ENCODE peak calls at places on chromosomes 11 and 22, in seven cellular contexts. One of them, this sample, is unnamed.

GRCh38 chr11:61960532-61960931 is 6.9 kb downstream of the FTH1 start:
- DNase-seq in body of pancreas: no peak
- DNase-seq in heart right ventricle: no peak
- DNase-seq in thoracic aorta: no peak
- DNase-seq in fibroblast of lung: no peak
- DNase-seq in cardiac muscle cell: no peak
- DNase-seq in tibial artery: no peak
- DNase-seq in this sample: peak; percentile 32

GRCh38 chr22:17239156-17239701 is 20.0 kb upstream of the ADA2 start:
- DNase-seq in body of pancreas: no peak
- DNase-seq in heart right ventricle: no peak
- DNase-seq in thoracic aorta: no peak
- DNase-seq in fibroblast of lung: no peak
- DNase-seq in cardiac muscle cell: no peak
- DNase-seq in tibial artery: no peak
- DNase-seq in this sample: peak; percentile 52

GRCh38 chr22:19991645-19992451 is 24.8 kb downstream of the ARVCF start:
- DNase-seq in body of pancreas: no peak
- DNase-seq in heart right ventricle: no peak
- DNase-seq in thoracic aorta: no peak
- DNase-seq in fibroblast of lung: no peak
- DNase-seq in cardiac muscle cell: no peak
- DNase-seq in tibial artery: peak; percentile 52
- DNase-seq in this sample: no peak

GRCh38 chr11:117686711-117687110 is 110.3 kb downstream of the DSCAML1 start:
- DNase-seq in body of pancreas: no peak
- DNase-seq in heart right ventricle: no peak
- DNase-seq in thoracic aorta: no peak
- DNase-seq in fibroblast of lung: peak; percentile 1
- DNase-seq in cardiac muscle cell: no peak
- DNase-seq in tibial artery: no peak
- DNase-seq in this sample: no peak

GRCh38 chr22:45709004-45709739 is 37.5 kb downstream of the ATXN10 start:
- DNase-seq in body of pancreas: no peak
- DNase-seq in heart right ventricle: no peak
- DNase-seq in thoracic aorta: no peak
- DNase-seq in fibroblast of lung: peak; percentile 92
- DNase-seq in cardiac muscle cell: peak; percentile 47
- DNase-seq in tibial artery: no peak
- DNase-seq in this sample: no peak

GRCh38 chr11:40722179-40722795 is 737.2 kb downstream of the LRRC4C start:
- DNase-seq in body of pancreas: peak; percentile 3
- DNase-seq in heart right ventricle: no peak
- DNase-seq in thoracic aorta: no peak
- DNase-seq in fibroblast of lung: peak; percentile 12
- DNase-seq in cardiac muscle cell: peak; percentile 6
- DNase-seq in tibial artery: no peak
- DNase-seq in this sample: peak; percentile 85

GRCh38 chr11:117815262-117815803 is 9.2 kb downstream of the FXYD2 start:
- DNase-seq in body of pancreas: peak; percentile 66
- DNase-seq in heart right ventricle: no peak
- DNase-seq in thoracic aorta: no peak
- DNase-seq in fibroblast of lung: no peak
- DNase-seq in cardiac muscle cell: no peak
- DNase-seq in tibial artery: peak; percentile 37
- DNase-seq in this sample: peak; percentile 55

GRCh38 chr11:45097721-45098493 is 48.5 kb upstream of the PRDM11 start:
- DNase-seq in body of pancreas: peak; percentile 61
- DNase-seq in heart right ventricle: peak; percentile 76
- DNase-seq in thoracic aorta: peak; percentile 29
- DNase-seq in fibroblast of lung: peak; percentile 66
- DNase-seq in cardiac muscle cell: peak; percentile 86
- DNase-seq in tibial artery: peak; percentile 61
- DNase-seq in this sample: peak; percentile 97

GRCh38 chr11:2517386-2518064 is 72.7 kb downstream of the KCNQ1 start:
- DNase-seq in body of pancreas: no peak
- DNase-seq in heart right ventricle: no peak
- DNase-seq in thoracic aorta: no peak
- DNase-seq in fibroblast of lung: no peak
- DNase-seq in cardiac muscle cell: no peak
- DNase-seq in tibial artery: peak; percentile 9
- DNase-seq in this sample: peak; percentile 35

GRCh38 chr11:125465254-125465653 is 30.8 kb downstream of the FEZ1 start:
- DNase-seq in body of pancreas: no peak
- DNase-seq in heart right ventricle: no peak
- DNase-seq in thoracic aorta: no peak
- DNase-seq in fibroblast of lung: no peak
- DNase-seq in cardiac muscle cell: no peak
- DNase-seq in tibial artery: no peak
- DNase-seq in this sample: no peak

GRCh38 chr11:65473275-65473860 is 25.5 kb upstream of the MALAT1 start:
- DNase-seq in body of pancreas: no peak
- DNase-seq in heart right ventricle: no peak
- DNase-seq in thoracic aorta: no peak
- DNase-seq in fibroblast of lung: peak; percentile 33
- DNase-seq in cardiac muscle cell: no peak
- DNase-seq in tibial artery: no peak
- DNase-seq in this sample: no peak

GRCh38 chr11:65612691-65613090 is 1.3 kb downstream of the MAP3K11 start:
- DNase-seq in body of pancreas: no peak
- DNase-seq in heart right ventricle: no peak
- DNase-seq in thoracic aorta: no peak
- DNase-seq in fibroblast of lung: no peak
- DNase-seq in cardiac muscle cell: no peak
- DNase-seq in tibial artery: no peak
- DNase-seq in this sample: no peak

DNA sequence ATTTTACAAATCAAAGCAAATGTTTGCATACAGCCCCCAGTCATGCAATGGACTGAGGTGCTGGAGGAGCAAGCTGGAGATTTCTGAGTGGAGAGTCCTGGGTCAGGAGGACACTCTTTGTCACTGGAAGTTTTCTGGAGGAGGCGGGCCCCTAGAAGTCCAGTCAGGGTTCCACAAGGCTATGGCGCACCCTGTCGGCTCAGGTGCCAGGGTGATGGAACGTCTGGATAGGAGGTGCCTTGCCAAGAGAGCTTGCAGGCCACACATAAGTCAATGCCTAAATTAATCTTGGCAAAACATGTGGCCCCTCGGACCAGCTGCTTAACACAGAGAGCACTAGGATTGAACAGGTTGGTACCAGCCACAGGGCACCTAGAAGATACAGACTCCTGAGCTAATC is 174.7 kb upstream of the CADM1 start:
- DNase-seq in body of pancreas: no peak
- DNase-seq in heart right ventricle: peak; percentile 25
- DNase-seq in thoracic aorta: no peak
- DNase-seq in fibroblast of lung: no peak
- DNase-seq in cardiac muscle cell: peak; percentile 16
- DNase-seq in tibial artery: no peak
- DNase-seq in this sample: peak; percentile 92
- TF ChIP-seq CTCF in body of pancreas: no peak
- TF ChIP-seq CTCF in heart right ventricle: no peak
- TF ChIP-seq CTCF in thoracic aorta: no peak
- TF ChIP-seq CTCF in fibroblast of lung: no peak
- TF ChIP-seq CTCF in cardiac muscle cell: no peak
- TF ChIP-seq CTCF in tibial artery: no peak
- TF ChIP-seq CTCF in this sample: peak; percentile 80

GRCh38 chr11:94964934-94965333 is 8.4 kb downstream of the CWC15 start:
- DNase-seq in body of pancreas: no peak
- DNase-seq in heart right ventricle: no peak
- DNase-seq in thoracic aorta: no peak
- DNase-seq in fibroblast of lung: no peak
- DNase-seq in cardiac muscle cell: no peak
- DNase-seq in tibial artery: no peak
- DNase-seq in this sample: no peak

GRCh38 chr11:94973099-94973968 is at the start of the genes CWC15 and KDM4D:
- DNase-seq in body of pancreas: peak; percentile 94
- DNase-seq in heart right ventricle: peak; percentile 96
- DNase-seq in thoracic aorta: peak; percentile 81
- DNase-seq in fibroblast of lung: peak; percentile 91
- DNase-seq in cardiac muscle cell: peak; percentile 93
- DNase-seq in tibial artery: peak; percentile 94
- DNase-seq in this sample: peak; percentile 97

GRCh38 chr11:94974178-94974577 is 669 bp downstream of the KDM4D start:
- DNase-seq in body of pancreas: no peak
- DNase-seq in heart right ventricle: no peak
- DNase-seq in thoracic aorta: no peak
- DNase-seq in fibroblast of lung: no peak
- DNase-seq in cardiac muscle cell: no peak
- DNase-seq in tibial artery: no peak
- DNase-seq in this sample: no peak

DNA sequence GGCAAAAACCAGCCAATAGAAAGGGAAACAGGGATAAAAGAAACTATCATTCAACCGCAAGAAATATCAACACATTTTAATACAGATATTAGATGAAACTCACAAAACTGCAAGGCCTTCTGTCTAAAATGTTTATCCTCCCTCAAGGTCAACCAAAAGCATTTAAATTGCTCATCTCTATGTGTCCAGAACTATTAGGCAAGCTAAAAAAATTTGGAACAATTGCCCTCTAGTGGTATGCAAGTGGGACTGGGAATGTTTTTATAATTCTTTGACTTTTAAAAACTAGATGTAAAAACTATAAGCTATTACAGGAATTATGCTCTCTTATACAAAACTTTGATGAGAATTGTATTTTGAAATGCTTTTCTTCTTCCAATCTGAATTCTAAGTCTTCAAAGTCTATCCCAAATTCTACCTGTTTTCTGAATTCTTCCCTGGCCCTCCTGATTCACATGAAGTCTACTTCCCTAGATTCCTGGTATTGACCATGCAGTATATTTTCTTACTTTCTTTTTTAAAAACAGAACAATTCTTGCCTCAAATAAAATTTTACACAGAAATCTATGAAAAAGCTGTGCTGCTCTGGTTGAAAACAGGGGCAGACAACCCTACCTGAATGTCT is 4.9 kb downstream of the CWC15 start:
- DNase-seq in body of pancreas: no peak
- DNase-seq in heart right ventricle: no peak
- DNase-seq in thoracic aorta: no peak
- DNase-seq in fibroblast of lung: peak; percentile 30
- DNase-seq in cardiac muscle cell: peak; percentile 62
- DNase-seq in tibial artery: no peak
- DNase-seq in this sample: no peak
- H3K36me3 ChIP-seq in body of pancreas: peaks cover 8% of the 10 kb centered on the region
- H3K36me3 ChIP-seq in heart right ventricle: peaks cover 86% of the 10 kb centered on the region
- H3K36me3 ChIP-seq in thoracic aorta: peaks cover 59% of the 10 kb centered on the region
- H3K36me3 ChIP-seq in fibroblast of lung: peaks cover 11% of the 10 kb centered on the region
- H3K36me3 ChIP-seq in cardiac muscle cell: peaks cover 79% of the 10 kb centered on the region
- H3K36me3 ChIP-seq in tibial artery: peaks cover 83% of the 10 kb centered on the region
- H3K36me3 ChIP-seq in this sample: peaks cover 82% of the 10 kb centered on the region

GRCh38 chr11:118956847-118957469 is 860 bp downstream of the UPK2 start:
- DNase-seq in body of pancreas: no peak
- DNase-seq in heart right ventricle: no peak
- DNase-seq in thoracic aorta: no peak
- DNase-seq in fibroblast of lung: no peak
- DNase-seq in cardiac muscle cell: no peak
- DNase-seq in tibial artery: no peak
- DNase-seq in this sample: no peak
- TF ChIP-seq CTCF in body of pancreas: no peak
- TF ChIP-seq CTCF in heart right ventricle: no peak
- TF ChIP-seq CTCF in thoracic aorta: no peak
- TF ChIP-seq CTCF in fibroblast of lung: no peak
- TF ChIP-seq CTCF in cardiac muscle cell: no peak
- TF ChIP-seq CTCF in tibial artery: no peak
- TF ChIP-seq CTCF in this sample: no peak

GRCh38 chr11:19281555-19281954 is 40.8 kb upstream of the E2F8 start:
- DNase-seq in body of pancreas: no peak
- DNase-seq in heart right ventricle: no peak
- DNase-seq in thoracic aorta: no peak
- DNase-seq in fibroblast of lung: no peak
- DNase-seq in cardiac muscle cell: no peak
- DNase-seq in tibial artery: no peak
- DNase-seq in this sample: no peak

GRCh38 chr11:19281041-19281440 is 40.3 kb upstream of the E2F8 start:
- DNase-seq in body of pancreas: no peak
- DNase-seq in heart right ventricle: no peak
- DNase-seq in thoracic aorta: no peak
- DNase-seq in fibroblast of lung: no peak
- DNase-seq in cardiac muscle cell: no peak
- DNase-seq in tibial artery: no peak
- DNase-seq in this sample: no peak

GRCh38 chr11:19275496-19275895 is 34.8 kb upstream of the E2F8 start:
- DNase-seq in body of pancreas: no peak
- DNase-seq in heart right ventricle: no peak
- DNase-seq in thoracic aorta: no peak
- DNase-seq in fibroblast of lung: no peak
- DNase-seq in cardiac muscle cell: no peak
- DNase-seq in tibial artery: no peak
- DNase-seq in this sample: no peak

GRCh38 chr11:19279455-19279854 is 38.7 kb upstream of the E2F8 start:
- DNase-seq in body of pancreas: no peak
- DNase-seq in heart right ventricle: no peak
- DNase-seq in thoracic aorta: no peak
- DNase-seq in fibroblast of lung: no peak
- DNase-seq in cardiac muscle cell: no peak
- DNase-seq in tibial artery: no peak
- DNase-seq in this sample: peak; percentile 79

GRCh38 chr11:19276859-19277808 is 36.4 kb upstream of the E2F8 start:
- DNase-seq in body of pancreas: no peak
- DNase-seq in heart right ventricle: no peak
- DNase-seq in thoracic aorta: no peak
- DNase-seq in fibroblast of lung: peak; percentile 22
- DNase-seq in cardiac muscle cell: peak; percentile 21
- DNase-seq in tibial artery: no peak
- DNase-seq in this sample: no peak
- H3K36me3 ChIP-seq in body of pancreas: no peaks in the 10 kb centered on the region
- H3K36me3 ChIP-seq in heart right ventricle: no peaks in the 10 kb centered on the region
- H3K36me3 ChIP-seq in thoracic aorta: no peaks in the 10 kb centered on the region
- H3K36me3 ChIP-seq in fibroblast of lung: no peaks in the 10 kb centered on the region
- H3K36me3 ChIP-seq in cardiac muscle cell: no peaks in the 10 kb centered on the region
- H3K36me3 ChIP-seq in tibial artery: no peaks in the 10 kb centered on the region
- H3K36me3 ChIP-seq in this sample: no peaks in the 10 kb centered on the region

This sample was measured in endodermal cell.